ENCODE peak calls at places on chromosome 20, in four cellular contexts. O is WTC11, V is progenitor cell of endocrine pancreas, D is brain microvascular endothelial cell. J is an unnamed sample.

GRCh38 chr20:33020278-33021161 is 10.9 kb upstream of the BPIFB6 start:
- DNase-seq in O (no peak), V (no peak), D (no peak), J (no peak)

GRCh38 chr20:4067600-4068261 is 52.4 kb upstream of the RNF24 start:
- DNase-seq in O (no peak), V (no peak), D (peak), J (no peak)

GRCh38 chr20:38947931-38948362 is 14.2 kb upstream of the DHX35 start:
- DNase-seq in O (no peak), V (no peak), D (no peak), J (no peak)

GRCh38 chr20:38970302-38970701 is 8.2 kb downstream of the DHX35 start:
- DNase-seq in O (no peak), V (no peak), D (peak), J (no peak)

GRCh38 chr20:9617940-9618339 is 103.5 kb downstream of the LAMP5 start:
- DNase-seq in O (peak), V (no peak), D (peak), J (no peak)

GRCh38 chr20:32418376-32418775 is 60.2 kb downstream of the ASXL1 start:
- DNase-seq in O (no peak), V (no peak), D (no peak), J (no peak)

GRCh38 chr20:35462351-35462750 is 7.0 kb downstream of the CEP250 start:
- DNase-seq in O (no peak), V (no peak), D (no peak), J (no peak)

GRCh38 chr20:18750735-18751134 is 62.8 kb upstream of the SCP2D1 start:
- DNase-seq in O (no peak), V (no peak), D (no peak), J (no peak)

GRCh38 chr20:45845452-45845851 is 11.7 kb downstream of the ACOT8 start:
- DNase-seq in O (no peak), V (no peak), D (no peak), J (no peak)

GRCh38 chr20:3080939-3081388 is 3.6 kb downstream of the AVP start:
- DNase-seq in O (no peak), V (no peak), D (no peak), J (peak)

GRCh38 chr20:20134941-20135572 is 82.7 kb downstream of the CFAP61 start:
- DNase-seq in O (no peak), V (no peak), D (no peak), J (no peak)

GRCh38 chr20:3340443-3340842 is 67.0 kb downstream of the DNAAF9 start:
- DNase-seq in O (no peak), V (no peak), D (no peak), J (peak)

GRCh38 chr20:4772132-4772531 is 50.4 kb downstream of the PRND start:
- DNase-seq in O (no peak), V (no peak), D (no peak), J (no peak)

GRCh38 chr20:29497261-29497671 is 1760.2 kb upstream of the DEFB115 start:
- DNase-seq in O (no peak), V (no peak), D (no peak), J (no peak)

GRCh38 chr20:23132930-23133559 is 46.9 kb upstream of the CD93 start:
- DNase-seq in O (no peak), V (no peak), D (no peak), J (no peak)

GRCh38 chr20:23928788-23929187 is 49.2 kb upstream of the CST5 start:
- DNase-seq in O (no peak), V (no peak), D (no peak), J (no peak)

GRCh38 chr20:19440660-19441527 is 228.5 kb downstream of the SLC24A3 start:
- DNase-seq in O (no peak), V (no peak), D (no peak), J (no peak)

GRCh38 chr20:829531-829930 is 4.0 kb upstream of the FAM110A start:
- DNase-seq in O (no peak), V (no peak), D (peak), J (no peak)

GRCh38 chr20:36742558-36742957 is 3.3 kb downstream of the NDRG3 start:
- DNase-seq in O (no peak), V (no peak), D (no peak), J (no peak)

GRCh38 chr20:3748073-3748472 is 15.6 kb downstream of the HSPA12B start:
- DNase-seq in O (no peak), V (no peak), D (no peak), J (no peak)

GRCh38 chr20:58790440-58790839 is 60.3 kb downstream of the GNAS-AS1 start:
- DNase-seq in O (no peak), V (no peak), D (no peak), J (no peak)

GRCh38 chr20:64181391-64181790 is 17.1 kb downstream of the MYT1 start:
- DNase-seq in O (no peak), V (no peak), D (no peak), J (no peak)

GRCh38 chr20:43119720-43120119 is 70.0 kb downstream of the PTPRT start:
- DNase-seq in O (no peak), V (no peak), D (no peak), J (no peak)

GRCh38 chr20:25319241-25320034 is 71.2 kb downstream of the ABHD12 start:
- DNase-seq in O (no peak), V (no peak), D (no peak), J (no peak)

GRCh38 chr20:22984611-22985010 is 50.5 kb upstream of the SSTR4 start:
- DNase-seq in O (no peak), V (no peak), D (no peak), J (no peak)

GRCh38 chr20:38001173-38001875 is 31.9 kb downstream of the TTI1 start:
- DNase-seq in O (no peak), V (no peak), D (peak), J (no peak)

GRCh38 chr20:2865630-2866029 is 7.7 kb upstream of the PTPRA start:
- DNase-seq in O (peak), V (no peak), D (no peak), J (no peak)

GRCh38 chr20:24964518-24964838 is 15.4 kb downstream of the CST7 start:
- DNase-seq in O (no peak), V (no peak), D (no peak), J (no peak)

GRCh38 chr20:35568645-35569044 is 26.8 kb downstream of the ERGIC3 start:
- DNase-seq in O (peak), V (no peak), D (no peak), J (no peak)

GRCh38 chr20:1422756-1423155 is 29.9 kb upstream of the FKBP1A start:
- DNase-seq in O (no peak), V (no peak), D (no peak), J (no peak)

GRCh38 chr20:24378651-24379050 is 90.8 kb upstream of the SYNDIG1 start:
- DNase-seq in O (no peak), V (no peak), D (no peak), J (no peak)

GRCh38 chr20:33076662-33077398 is 2.6 kb upstream of the BPIFB4 start:
- DNase-seq in O (no peak), V (no peak), D (no peak), J (no peak)

GRCh38 chr20:366042-366718 is 14.4 kb upstream of the TRIB3 start:
- DNase-seq in O (no peak), V (no peak), D (no peak), J (no peak)

DNA sequence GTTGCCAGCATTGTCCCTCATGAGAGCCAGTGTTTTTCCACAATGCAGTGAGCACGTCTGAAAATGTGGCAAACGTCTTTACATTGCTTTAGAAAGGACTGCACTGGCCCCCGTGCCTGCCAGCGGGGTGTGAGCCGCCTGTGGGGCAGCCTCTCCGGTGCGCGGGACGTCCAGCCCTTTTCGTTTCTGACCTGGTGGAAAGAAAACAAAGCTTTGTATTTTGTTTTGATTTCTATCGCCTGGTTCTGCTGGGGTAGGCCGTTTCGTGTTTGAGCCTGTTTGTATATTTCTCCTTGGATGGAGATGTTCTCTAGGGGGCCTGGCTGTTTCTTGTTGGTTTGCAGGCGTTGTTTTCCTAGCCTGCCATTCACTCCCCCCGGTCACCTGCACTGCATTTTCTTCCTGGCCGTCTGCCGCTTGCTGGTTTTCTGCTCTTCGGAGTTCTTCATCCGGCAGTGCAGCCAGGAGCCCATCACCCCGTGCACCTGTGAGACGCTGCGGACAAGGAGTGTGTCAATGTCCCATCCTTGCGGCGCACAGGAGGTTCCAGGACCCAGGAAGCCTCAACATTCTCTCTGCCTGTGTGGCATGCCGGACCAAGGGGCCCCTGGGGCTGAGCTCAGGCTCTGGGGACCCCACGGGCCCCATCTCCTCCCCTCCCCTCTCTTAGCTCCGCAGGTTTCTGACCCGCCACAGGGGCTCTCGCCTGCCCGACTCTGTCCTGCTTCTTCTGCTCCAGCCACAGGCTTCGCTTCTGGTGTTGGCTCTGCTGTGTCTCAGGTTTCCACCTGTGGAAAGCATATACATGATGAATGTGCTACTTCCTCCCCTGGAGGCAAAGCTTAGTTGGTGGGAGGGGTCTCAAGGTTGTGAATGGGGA is 100.6 kb downstream of the CDH4 start:
- DNase-seq in O (peak), V (no peak), D (no peak), J (no peak)
- TF ChIP-seq CTCF in O (no peak), V (no peak), D (no peak), J (no peak)

GRCh38 chr20:62413896-62414481 is 6.9 kb upstream of the CABLES2 start:
- DNase-seq in O (peak), V (no peak), D (no peak), J (no peak)
- TF ChIP-seq CTCF in O (no peak), V (no peak), D (peak), J (no peak)

DNA sequence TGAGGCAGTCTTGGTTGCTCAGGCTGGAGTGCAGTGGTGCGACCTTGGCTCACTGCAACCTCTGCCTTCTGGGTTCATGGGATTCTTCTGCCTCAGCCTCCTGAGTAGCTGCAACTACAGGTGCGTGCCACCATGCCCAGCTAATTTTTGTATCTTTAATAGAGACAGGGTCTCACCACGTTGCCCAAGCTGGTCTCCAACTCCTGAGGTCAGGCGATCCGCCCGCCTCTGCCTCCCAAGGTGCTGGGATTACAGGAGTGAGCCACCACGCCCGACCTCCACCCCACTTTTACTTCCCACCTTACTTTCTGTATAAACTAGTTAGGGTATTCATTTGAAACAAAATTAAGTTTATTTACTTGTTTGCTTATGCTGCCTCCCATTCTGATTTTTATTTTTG is 86.5 kb downstream of the NCOA3 start:
- DNase-seq in O (no peak), V (no peak), D (no peak), J (no peak)
- TF ChIP-seq CTCF in O (no peak), V (no peak), D (no peak), J (no peak)

DNA sequence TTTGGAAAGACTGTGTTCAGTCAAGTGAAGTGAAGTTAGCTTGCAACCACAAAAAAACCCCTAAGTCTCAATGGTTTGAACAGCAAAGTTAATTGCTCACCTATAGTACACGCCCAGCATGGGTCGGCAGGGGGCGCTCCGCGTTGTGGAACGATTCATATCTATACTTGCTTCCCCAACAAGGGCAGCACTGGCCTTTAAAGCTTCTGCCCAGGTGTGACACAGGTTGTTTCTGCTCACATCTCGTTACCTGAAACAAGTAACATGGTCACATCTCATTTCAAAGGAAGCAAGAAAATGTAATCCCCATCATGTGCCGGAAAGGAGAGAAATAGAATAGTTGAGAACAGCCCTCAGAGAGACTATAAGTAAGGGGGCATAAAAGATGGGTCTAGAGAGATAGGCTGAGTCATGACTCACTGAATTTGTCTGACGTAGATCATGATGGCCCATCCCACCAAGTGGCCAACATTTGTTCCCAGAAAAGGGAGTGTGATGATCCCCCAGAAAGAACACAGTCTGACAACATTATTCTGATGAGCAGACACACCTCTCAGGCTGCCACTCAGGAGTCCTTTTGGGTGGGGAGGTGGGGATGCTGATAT is 29.0 kb downstream of the HNF4A start:
- DNase-seq in O (peak), V (peak), D (peak), J (no peak)
- TF ChIP-seq CTCF in O (peak), V (peak), D (peak), J (peak)

DNA sequence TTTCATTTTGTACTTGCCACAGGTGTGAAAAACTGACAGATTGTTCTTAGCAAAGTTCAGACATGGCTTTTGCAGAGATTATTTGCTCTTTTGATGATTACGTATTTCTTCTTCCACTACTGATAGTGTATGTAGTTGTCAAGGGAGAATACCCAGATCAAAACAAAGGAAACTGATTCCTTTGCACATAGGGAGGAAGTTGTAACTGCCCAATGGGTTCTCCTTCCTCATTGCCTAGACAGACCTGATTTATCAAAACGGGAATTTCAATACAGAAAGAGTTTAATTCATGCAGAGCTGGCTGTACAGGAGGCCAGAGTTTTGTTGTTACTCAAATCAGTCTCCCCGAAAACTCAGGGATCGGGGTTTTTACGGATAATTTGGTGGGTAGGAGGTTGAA is 214.7 kb downstream of the BCAS1 start:
- DNase-seq in O (no peak), V (no peak), D (no peak), J (no peak)
- TF ChIP-seq CTCF in O (no peak), V (no peak), D (no peak), J (no peak)

DNA sequence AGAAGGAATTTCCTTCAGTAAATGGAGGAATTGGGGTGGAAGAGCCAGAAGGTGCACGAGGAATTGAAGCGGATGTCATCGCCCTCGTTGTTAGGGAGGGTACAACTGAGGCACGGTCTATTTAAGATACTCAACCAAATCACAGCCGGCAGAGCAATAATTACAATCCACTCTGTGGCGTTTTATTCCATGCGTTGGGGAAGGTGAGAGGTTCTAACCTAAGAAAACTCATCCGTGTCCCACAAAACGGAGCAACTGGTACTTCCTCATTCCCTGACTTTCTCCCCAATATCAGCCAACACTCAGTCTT is 802 bp upstream of the RRBP1 start:
- DNase-seq in O (no peak), V (no peak), D (no peak), J (no peak)
- TF ChIP-seq CTCF in O (no peak), V (no peak), D (no peak), J (no peak)

DNA sequence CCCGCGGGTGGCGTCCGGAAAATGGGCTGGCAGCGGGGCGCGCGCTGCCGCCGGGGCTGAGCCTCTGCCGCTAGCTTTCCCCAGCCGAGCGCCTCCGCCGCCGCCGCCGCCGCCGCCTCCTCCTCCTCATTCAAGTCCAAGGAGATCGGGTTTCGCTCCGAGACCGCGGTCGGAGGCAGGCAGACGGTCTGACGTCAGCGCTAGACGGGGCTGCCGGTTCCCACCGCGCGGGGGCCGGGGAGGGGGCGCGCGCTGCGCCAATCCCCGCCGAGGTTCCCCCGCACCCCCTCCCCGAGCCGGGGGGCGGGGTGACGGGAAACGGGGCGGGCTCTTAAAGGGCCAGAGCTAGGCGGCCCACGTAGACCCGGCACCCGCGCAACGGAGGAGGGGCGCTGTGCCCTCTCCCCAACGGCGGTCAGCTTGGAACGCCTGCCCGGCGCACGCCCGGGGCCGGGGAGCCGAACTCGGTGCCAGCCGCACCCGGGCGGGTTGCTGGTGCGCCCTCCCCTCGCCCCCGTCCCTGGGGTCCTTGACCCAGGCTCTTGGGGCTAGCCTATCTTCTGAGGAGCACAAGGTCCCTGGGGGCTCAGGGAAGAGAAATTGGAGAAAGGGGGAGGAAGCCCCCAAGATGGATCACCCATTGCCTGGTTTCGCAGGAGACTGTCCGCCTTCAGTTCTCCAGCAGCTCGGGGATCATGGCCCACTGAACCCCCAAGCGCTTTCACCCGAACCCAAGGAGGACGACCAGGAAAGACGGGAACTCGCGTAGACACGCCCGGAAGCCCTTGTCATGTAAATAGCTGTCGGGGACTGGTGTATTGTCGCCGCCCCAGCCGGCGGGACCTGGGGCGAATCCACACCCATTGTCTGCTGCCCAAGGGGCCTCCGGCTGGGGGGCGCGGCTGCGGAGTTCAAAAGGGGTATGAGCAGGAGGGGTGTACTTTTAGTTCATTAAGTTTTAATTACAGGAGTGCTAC is at the start of gene PMEPA1:
- DNase-seq in O (peak), V (peak), D (peak), J (peak)
- TF ChIP-seq CTCF in O (no peak), V (no peak), D (no peak), J (no peak)

GRCh38 chr20:50571466-50571865 is 61.3 kb downstream of the PTPN1 start:
- DNase-seq in O (no peak), V (no peak), D (no peak), J (no peak)

GRCh38 chr20:50567860-50568548 is 57.8 kb downstream of the PTPN1 start:
- DNase-seq in O (no peak), V (no peak), D (no peak), J (no peak)

GRCh38 chr20:50572922-50573777 is 63.0 kb downstream of the PTPN1 start:
- DNase-seq in O (no peak), V (no peak), D (no peak), J (peak)

GRCh38 chr20:50568549-50568942 is 58.4 kb downstream of the PTPN1 start:
- DNase-seq in O (no peak), V (no peak), D (no peak), J (no peak)

GRCh38 chr20:50569864-50570836 is 60.0 kb downstream of the PTPN1 start:
- DNase-seq in O (peak), V (no peak), D (peak), J (no peak)
- TF ChIP-seq CTCF in O (no peak), V (no peak), D (peak), J (peak)

DNA sequence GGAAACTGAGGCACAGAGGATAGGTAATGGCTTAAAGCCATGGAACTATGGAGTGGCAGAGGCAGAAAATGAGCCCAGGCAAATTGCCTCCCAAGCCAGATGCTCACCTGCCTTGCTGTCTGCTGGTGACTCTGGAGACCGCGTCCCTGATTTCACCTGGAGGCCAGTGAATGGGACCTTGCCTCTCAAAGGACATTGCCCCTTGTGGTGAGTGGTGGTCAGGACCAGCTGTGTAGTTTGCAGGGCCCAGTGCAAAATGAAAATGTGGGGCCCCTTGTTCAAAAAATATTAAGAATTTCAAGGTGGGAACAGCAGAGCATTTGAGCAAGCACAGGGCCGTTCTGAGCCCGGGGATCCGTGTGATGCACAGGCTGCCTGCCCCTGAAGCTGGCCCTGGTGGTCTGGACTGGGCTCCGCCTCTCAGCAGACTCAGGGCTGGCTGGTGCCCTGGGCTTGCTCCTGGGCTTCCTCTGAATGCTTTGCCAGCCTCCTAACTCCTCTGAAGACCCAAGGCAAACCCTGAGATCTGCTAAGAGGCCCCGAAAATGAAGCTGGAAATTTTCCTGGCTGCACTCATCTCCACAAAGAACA is 19.8 kb upstream of the KCNG1 start:
- DNase-seq in O (peak), V (no peak), D (no peak), J (no peak)
- TF ChIP-seq CTCF in O (peak), V (peak), D (peak), J (no peak)

GRCh38 chr20:5933802-5934436 is 16.4 kb downstream of the TRMT6 start:
- DNase-seq in O (no peak), V (no peak), D (no peak), J (no peak)
- TF ChIP-seq CTCF in O (no peak), V (peak), D (peak), J (no peak)

J was measured in AG09319.